ENCODE peak calls at places on chromosomes 3 and 15, in five cellular contexts. Z, L, F, Q and I are unnamed samples.

GRCh38 chr15:77578641-77579372 is 53.9 kb downstream of the LINGO1 start:
- DNase-seq in Z (no peak), L (no peak), F (no peak), Q (peak; percentile 46), I (no peak)

GRCh38 chr15:89652666-89653065 is 2.6 kb downstream of the KIF7 start:
- DNase-seq in Z (no peak), L (no peak), F (no peak), Q (no peak), I (no peak)

GRCh38 chr15:64837502-64837901 is 4.2 kb upstream of the PLEKHO2 start:
- DNase-seq in Z (no peak), L (no peak), F (no peak), Q (no peak), I (no peak)

GRCh38 chr15:33226559-33227181 is 32.2 kb upstream of the FMN1 start:
- DNase-seq in Z (no peak), L (peak; percentile 86), F (peak; percentile 49), Q (no peak), I (no peak)

GRCh38 chr3:113263020-113263419 is 51.7 kb downstream of the BOC start:
- DNase-seq in Z (no peak), L (no peak), F (no peak), Q (peak; percentile 3), I (no peak)

GRCh38 chr3:111961461-111962269 is 17.2 kb upstream of the ABHD10 start:
- DNase-seq in Z (no peak), L (no peak), F (no peak), Q (no peak), I (no peak)

GRCh38 chr15:25717861-25718504 is 145.1 kb downstream of the ATP10A start:
- DNase-seq in Z (no peak), L (no peak), F (no peak), Q (no peak), I (no peak)

GRCh38 chr3:13262493-13263211 is 157.5 kb downstream of the NUP210 start:
- DNase-seq in Z (peak; percentile 42), L (no peak), F (no peak), Q (no peak), I (no peak)

GRCh38 chr3:42438193-42438592 is 27.8 kb upstream of the LYZL4 start:
- DNase-seq in Z (no peak), L (no peak), F (no peak), Q (no peak), I (no peak)

GRCh38 chr3:29415824-29416223 is 135.0 kb downstream of the RBMS3 start:
- DNase-seq in Z (no peak), L (no peak), F (peak; percentile 31), Q (no peak), I (no peak)

GRCh38 chr15:58472221-58472620 is 40.4 kb downstream of the LIPC start:
- DNase-seq in Z (no peak), L (no peak), F (no peak), Q (no peak), I (no peak)

GRCh38 chr3:197281849-197282248 is 16.6 kb downstream of the DLG1 start:
- DNase-seq in Z (no peak), L (no peak), F (no peak), Q (no peak), I (no peak)

GRCh38 chr15:80817901-80818300 is 38.7 kb downstream of the CEMIP start:
- DNase-seq in Z (no peak), L (no peak), F (no peak), Q (no peak), I (no peak)

GRCh38 chr3:85842081-85842480 is 883.3 kb downstream of the CADM2 start:
- DNase-seq in Z (no peak), L (no peak), F (no peak), Q (no peak), I (no peak)

GRCh38 chr3:119294402-119294888 is 262 bp downstream of the ARHGAP31 start:
- DNase-seq in Z (peak; percentile 58), L (peak; percentile 37), F (no peak), Q (peak; percentile 88), I (no peak)

GRCh38 chr3:190345027-190345821 is 23.0 kb upstream of the CLDN1 start:
- DNase-seq in Z (peak; percentile 16), L (no peak), F (peak; percentile 75), Q (no peak), I (peak; percentile 97)

GRCh38 chr3:10756546-10756945 is 59.5 kb upstream of the SLC6A11 start:
- DNase-seq in Z (no peak), L (no peak), F (no peak), Q (no peak), I (no peak)

GRCh38 chr15:89781055-89781454 is 4.9 kb downstream of the MESP2 start:
- DNase-seq in Z (no peak), L (no peak), F (no peak), Q (no peak), I (no peak)

GRCh38 chr15:59996498-59997041 is 7.5 kb upstream of the FOXB1 start:
- DNase-seq in Z (no peak), L (no peak), F (no peak), Q (no peak), I (no peak)

DNA sequence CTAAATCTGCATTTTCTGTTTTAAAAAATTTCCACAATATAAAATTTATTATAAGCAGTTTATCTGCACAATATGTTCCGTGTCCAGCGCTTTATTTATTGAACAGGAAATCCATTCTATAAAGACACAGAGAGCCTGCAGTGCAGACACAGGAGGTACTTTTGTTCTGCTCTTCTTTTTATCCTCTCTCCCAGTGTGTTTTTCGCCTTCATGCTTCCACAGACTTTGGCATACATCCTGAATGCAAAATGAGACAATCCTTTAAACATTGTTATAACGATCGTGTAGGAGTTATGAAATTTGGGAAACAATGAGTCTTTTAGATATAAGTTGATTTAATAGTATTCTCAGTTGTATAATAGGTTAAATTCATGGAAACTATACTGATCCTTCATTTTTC is 749.2 kb downstream of the NAALADL2 start:
- DNase-seq in Z (no peak), L (no peak), F (no peak), Q (no peak), I (no peak)
- H3K4me3 ChIP-seq in Z (no peak overlapping the region), L (no peak overlapping the region), F (no peak overlapping the region), Q (no peak overlapping the region), I (no peak overlapping the region)

GRCh38 chr3:55899887-55900286 is 412.8 kb upstream of the WNT5A start:
- DNase-seq in Z (no peak), L (peak; percentile 5), F (no peak), Q (no peak), I (peak; percentile 1)
- TF ChIP-seq CTCF in Z (no peak), L (peak; percentile 37), F (peak; percentile 20), Q (no peak), I (peak; percentile 19)

DNA sequence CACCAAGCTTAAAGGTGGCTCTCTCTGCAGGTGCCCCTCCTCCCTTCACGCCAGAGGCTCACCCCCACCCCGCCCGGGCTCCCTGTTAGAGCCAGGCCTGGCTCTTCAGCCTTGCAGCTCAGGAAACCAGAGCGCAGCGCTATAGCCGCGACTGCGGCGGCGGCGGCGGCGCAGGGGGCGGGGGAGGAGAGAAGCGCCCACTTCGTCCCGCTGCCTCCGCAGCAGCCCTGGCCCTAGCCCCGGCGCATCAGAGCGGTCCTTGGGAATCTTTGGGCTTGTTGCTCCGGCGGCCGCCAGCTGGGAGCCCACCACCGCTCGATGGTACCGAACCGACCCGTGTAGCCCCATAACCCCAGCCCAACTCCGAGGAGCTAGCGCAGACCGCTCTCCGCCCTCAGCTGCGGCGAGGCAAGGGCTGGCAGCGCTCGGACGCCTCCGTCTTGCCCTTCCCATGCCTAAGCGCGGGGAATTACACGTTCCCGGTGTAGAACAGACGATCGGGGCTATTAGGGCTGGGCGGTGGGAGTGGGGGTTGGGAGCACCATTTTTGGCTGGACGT is 1.2 kb downstream of the RASGRF1 start:
- DNase-seq in Z (no peak), L (no peak), F (no peak), Q (no peak), I (no peak)
- H3K4me3 ChIP-seq in Z (peak overlapping the region; percentile 50), L (no peak overlapping the region), F (no peak overlapping the region), Q (no peak overlapping the region), I (no peak overlapping the region)

GRCh38 chr3:7075901-7076300 is 215.0 kb downstream of the GRM7 start:
- DNase-seq in Z (no peak), L (no peak), F (no peak), Q (no peak), I (no peak)
- TF ChIP-seq CTCF in Z (no peak), L (no peak), F (no peak), Q (no peak), I (no peak)

GRCh38 chr3:45677841-45678240 is 11.4 kb upstream of the SACM1L start:
- DNase-seq in Z (no peak), L (no peak), F (no peak), Q (no peak), I (no peak)

GRCh38 chr3:45677045-45677436 is 12.2 kb upstream of the SACM1L start:
- DNase-seq in Z (no peak), L (peak; percentile 18), F (peak; percentile 72), Q (peak; percentile 80), I (peak; percentile 51)

GRCh38 chr3:45679805-45680204 is 9.4 kb upstream of the SACM1L start:
- DNase-seq in Z (no peak), L (no peak), F (no peak), Q (no peak), I (no peak)

GRCh38 chr3:45673273-45673672 is 15.9 kb upstream of the SACM1L start:
- DNase-seq in Z (no peak), L (no peak), F (no peak), Q (no peak), I (no peak)

GRCh38 chr3:45676248-45677044 is 12.8 kb upstream of the SACM1L start:
- DNase-seq in Z (no peak), L (no peak), F (no peak), Q (no peak), I (no peak)
- H3K4me3 ChIP-seq in Z (peak overlapping the region; percentile 12), L (no peak overlapping the region), F (no peak overlapping the region), Q (no peak overlapping the region), I (no peak overlapping the region)

GRCh38 chr3:51718547-51719412 is 11.9 kb downstream of the GRM2 start:
- DNase-seq in Z (peak; percentile 49), L (peak; percentile 47), F (peak; percentile 19), Q (no peak), I (peak; percentile 17)
- TF ChIP-seq CTCF in Z (peak; percentile 82), L (peak; percentile 63), F (peak; percentile 57), Q (peak; percentile 72), I (peak; percentile 59)

DNA sequence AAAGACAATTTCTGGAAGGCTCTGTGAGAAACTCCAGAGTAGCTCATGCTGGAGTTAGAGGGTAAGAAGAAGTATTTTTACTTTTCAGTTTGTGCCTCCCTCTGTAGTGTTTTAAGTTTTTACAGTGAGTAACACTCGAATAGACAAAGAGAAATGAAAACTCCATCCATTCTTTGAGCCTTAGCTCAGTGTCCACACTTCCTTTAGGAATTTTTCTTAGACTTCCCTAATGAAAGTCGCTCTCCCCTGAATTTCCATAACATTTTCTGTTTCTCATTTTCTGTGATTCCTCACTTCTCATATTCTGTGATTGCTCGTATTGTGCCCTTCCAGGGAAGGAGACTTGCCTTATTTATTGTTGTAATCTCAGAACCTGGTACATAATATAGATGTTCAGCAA is 2.1 kb downstream of the BLOC1S6 start:
- DNase-seq in Z (no peak), L (no peak), F (no peak), Q (no peak), I (peak; percentile 30)
- H3K4me3 ChIP-seq in Z (no peak overlapping the region), L (no peak overlapping the region), F (peak overlapping the region; percentile 87), Q (no peak overlapping the region), I (peak overlapping the region; percentile 93)